ENCODE peak calls at places on chromosome 10, in four cellular contexts. H, W, R and D are unnamed samples.

GRCh38 chr10:61733358-61733940 is 70.7 kb downstream of the CABCOCO1 start:
- DNase-seq in H (peak; percentile 9), W (peak; percentile 73), R (peak; percentile 71), D (no peak)

GRCh38 chr10:5538892-5539651 is 14.3 kb downstream of the CALML3 start:
- DNase-seq in H (no peak), W (no peak), R (no peak), D (no peak)

GRCh38 chr10:93058139-93058538 is 2.5 kb upstream of the CYP26C1 start:
- DNase-seq in H (no peak), W (no peak), R (no peak), D (no peak)

GRCh38 chr10:91758303-91759146 is 39.7 kb upstream of the TNKS2 start:
- DNase-seq in H (no peak), W (peak; percentile 79), R (peak; percentile 72), D (no peak)

GRCh38 chr10:73655257-73655989 is 406 bp downstream of the SYNPO2L start:
- DNase-seq in H (no peak), W (no peak), R (no peak), D (no peak)

GRCh38 chr10:47260505-47261111 is 39.4 kb upstream of the GDF10 start:
- DNase-seq in H (no peak), W (peak; percentile 12), R (no peak), D (peak; percentile 7)

GRCh38 chr10:109517748-109518147 is 405.6 kb downstream of the XPNPEP1 start:
- DNase-seq in H (no peak), W (no peak), R (no peak), D (no peak)

GRCh38 chr10:8663131-8663530 is 608.6 kb downstream of the GATA3 start:
- DNase-seq in H (no peak), W (no peak), R (no peak), D (no peak)

GRCh38 chr10:127866276-127867013 is 26.3 kb downstream of the CLRN3 start:
- DNase-seq in H (no peak), W (peak; percentile 36), R (no peak), D (no peak)

GRCh38 chr10:99595770-99596465 is 24.3 kb downstream of the SLC25A28 start:
- DNase-seq in H (peak; percentile 49), W (no peak), R (peak; percentile 9), D (no peak)

GRCh38 chr10:116817780-116818343 is 31.4 kb upstream of the ENO4 start:
- DNase-seq in H (no peak), W (no peak), R (no peak), D (no peak)

GRCh38 chr10:120459185-120459584 is 2.2 kb downstream of the PLPP4 start:
- DNase-seq in H (no peak), W (no peak), R (no peak), D (no peak)

GRCh38 chr10:47311193-47311899 is 10.9 kb upstream of the GDF2 start:
- DNase-seq in H (peak; percentile 83), W (peak; percentile 35), R (no peak), D (no peak)

GRCh38 chr10:131902211-131902610 is 1.4 kb downstream of the PPP2R2D start:
- DNase-seq in H (no peak), W (no peak), R (no peak), D (no peak)

GRCh38 chr10:69222157-69223027 is 2.3 kb downstream of the HKDC1 start:
- DNase-seq in H (peak; percentile 81), W (peak; percentile 76), R (peak; percentile 80), D (no peak)

GRCh38 chr10:97061423-97061822 is 124.3 kb downstream of the SLIT1 start:
- DNase-seq in H (no peak), W (no peak), R (no peak), D (no peak)

GRCh38 chr10:63573068-63573697 is 52.0 kb downstream of the REEP3 start:
- DNase-seq in H (no peak), W (peak; percentile 65), R (peak; percentile 14), D (no peak)

GRCh38 chr10:89337493-89337892 is 9.7 kb downstream of the IFIT3 start:
- DNase-seq in H (no peak), W (peak; percentile 45), R (peak; percentile 64), D (no peak)

GRCh38 chr10:74924251-74924954 is 98.0 kb downstream of the KAT6B start:
- DNase-seq in H (no peak), W (peak; percentile 93), R (peak; percentile 94), D (no peak)

GRCh38 chr10:22942437-22942836 is 14.6 kb downstream of the ARMC3 start:
- DNase-seq in H (no peak), W (no peak), R (no peak), D (no peak)

GRCh38 chr10:50805981-50806622 is 66.4 kb downstream of the ASAH2B start:
- DNase-seq in H (no peak), W (no peak), R (peak; percentile 47), D (no peak)

GRCh38 chr10:49164587-49165188 is 23.5 kb downstream of the TMEM273 start:
- DNase-seq in H (no peak), W (peak; percentile 59), R (peak; percentile 71), D (no peak)

GRCh38 chr10:77744249-77744648 is 106.6 kb upstream of the KCNMA1 start:
- DNase-seq in H (no peak), W (no peak), R (peak; percentile 45), D (no peak)

GRCh38 chr10:71621783-71622526 is 97.6 kb downstream of the C10orf105 start:
- DNase-seq in H (peak; percentile 66), W (peak; percentile 43), R (peak; percentile 71), D (no peak)

GRCh38 chr10:4111593-4111992 is 326.6 kb upstream of the KLF6 start:
- DNase-seq in H (no peak), W (no peak), R (peak; percentile 12), D (no peak)

GRCh38 chr10:92204238-92204637 is 86.6 kb downstream of the CPEB3 start:
- DNase-seq in H (no peak), W (no peak), R (no peak), D (no peak)

GRCh38 chr10:59830601-59831259 is 75.6 kb downstream of the CCDC6 start:
- DNase-seq in H (peak; percentile 29), W (peak; percentile 75), R (peak; percentile 70), D (no peak)

GRCh38 chr10:22765660-22766547 is 51.5 kb upstream of the PIP4K2A start:
- DNase-seq in H (no peak), W (no peak), R (no peak), D (no peak)

GRCh38 chr10:78552261-78552811 is 516.4 kb upstream of the ZMIZ1 start:
- DNase-seq in H (no peak), W (peak; percentile 88), R (peak; percentile 57), D (peak; percentile 47)

GRCh38 chr10:34696423-34696822 is 118.7 kb downstream of the PARD3 start:
- DNase-seq in H (no peak), W (peak; percentile 50), R (peak; percentile 80), D (no peak)

GRCh38 chr10:34699904-34700303 is 115.2 kb downstream of the PARD3 start:
- DNase-seq in H (no peak), W (no peak), R (no peak), D (no peak)

GRCh38 chr10:34698248-34698831 is 116.8 kb downstream of the PARD3 start:
- DNase-seq in H (no peak), W (no peak), R (no peak), D (no peak)

GRCh38 chr10:34698979-34699378 is 116.1 kb downstream of the PARD3 start:
- DNase-seq in H (peak; percentile 61), W (peak; percentile 63), R (peak; percentile 76), D (no peak)

GRCh38 chr10:34697366-34698247 is 117.5 kb downstream of the PARD3 start:
- DNase-seq in H (no peak), W (no peak), R (no peak), D (no peak)
- H3K4me1 ChIP-seq in H (peaks cover 55% of the 10 kb centered on the region), W (peaks cover 4% of the 10 kb centered on the region), R (peaks cover 27% of the 10 kb centered on the region), D (peaks cover 8% of the 10 kb centered on the region)

DNA sequence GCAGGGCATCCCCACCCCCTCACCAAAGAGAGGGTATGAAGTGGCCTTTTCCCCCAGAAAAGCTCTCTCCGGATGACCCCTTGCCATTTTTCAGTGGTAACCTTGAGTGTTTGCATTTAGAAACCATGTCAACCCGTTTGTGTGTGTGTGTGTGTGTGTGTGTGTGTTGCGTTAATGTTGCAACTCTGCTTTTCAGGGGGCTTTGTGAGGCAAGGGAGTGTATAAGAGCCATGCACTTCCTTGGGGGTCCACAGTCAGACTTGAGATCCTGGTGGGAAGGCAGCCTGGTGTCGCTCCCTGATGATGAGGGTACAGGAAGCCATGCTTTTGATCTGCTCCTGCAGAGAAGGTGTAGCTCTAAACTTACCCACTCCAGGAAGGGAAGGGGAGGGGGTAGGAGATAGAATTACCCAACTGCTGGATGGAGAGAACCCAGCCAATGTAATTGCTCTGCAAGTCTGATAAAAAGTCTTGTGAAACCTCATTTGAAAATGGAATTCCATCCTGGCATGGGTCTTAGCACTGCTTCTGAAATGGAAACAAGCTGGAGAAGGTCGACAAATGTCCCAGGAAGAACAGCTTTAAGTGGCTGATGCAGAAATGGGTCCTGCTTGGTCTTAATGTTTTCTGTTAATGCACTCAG is 10.7 kb downstream of the GRK5 start:
- DNase-seq in H (no peak), W (peak; percentile 93), R (no peak), D (no peak)
- H3K27ac ChIP-seq in H (no peak overlapping the region), W (no peak overlapping the region), R (no peak overlapping the region), D (peak overlapping the region; percentile 25)

GRCh38 chr10:98272245-98272644 is 4.3 kb upstream of the LOXL4 start:
- DNase-seq in H (no peak), W (no peak), R (no peak), D (no peak)

GRCh38 chr10:98268694-98269386 is 846 bp upstream of the LOXL4 start:
- DNase-seq in H (no peak), W (peak; percentile 36), R (no peak), D (no peak)

GRCh38 chr10:98269435-98269912 is 1.5 kb upstream of the LOXL4 start:
- DNase-seq in H (peak; percentile 91), W (peak; percentile 89), R (peak; percentile 90), D (peak; percentile 72)

GRCh38 chr10:98270026-98270740 is 2.2 kb upstream of the LOXL4 start:
- DNase-seq in H (no peak), W (no peak), R (no peak), D (no peak)

DNA sequence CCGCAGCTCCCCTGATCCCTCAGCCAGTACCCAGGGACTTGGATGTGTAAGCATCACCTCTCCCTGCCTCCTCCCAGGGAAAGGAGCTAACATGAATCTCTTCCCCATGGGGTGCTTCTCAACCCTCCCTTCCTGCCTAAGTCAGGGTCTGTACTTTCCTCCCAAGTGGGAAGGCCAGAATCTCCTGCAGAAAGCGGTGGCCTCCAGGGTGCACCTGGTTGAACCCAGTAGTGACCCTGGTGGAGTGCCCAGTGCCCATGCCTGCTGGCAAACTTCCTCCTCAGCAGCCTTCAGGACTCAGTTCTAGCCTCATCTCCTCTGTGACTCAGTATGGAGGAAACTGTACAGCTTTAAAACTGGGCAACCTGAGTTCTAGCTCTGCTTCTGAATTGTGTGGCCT is 2.8 kb upstream of the LOXL4 start:
- DNase-seq in H (no peak), W (no peak), R (no peak), D (no peak)
- H3K4me1 ChIP-seq in H (peaks cover 44% of the 10 kb centered on the region), W (peaks cover 25% of the 10 kb centered on the region), R (peaks cover 21% of the 10 kb centered on the region), D (peaks cover 11% of the 10 kb centered on the region)

GRCh38 chr10:44377651-44378310 is 7.1 kb downstream of the CXCL12 start:
- DNase-seq in H (no peak), W (no peak), R (no peak), D (no peak)

GRCh38 chr10:44373341-44373995 is 11.4 kb downstream of the CXCL12 start:
- DNase-seq in H (no peak), W (no peak), R (no peak), D (no peak)

GRCh38 chr10:44378626-44379025 is 6.3 kb downstream of the CXCL12 start:
- DNase-seq in H (no peak), W (no peak), R (no peak), D (no peak)

GRCh38 chr10:44374155-44374554 is 10.7 kb downstream of the CXCL12 start:
- DNase-seq in H (no peak), W (no peak), R (no peak), D (no peak)

GRCh38 chr10:44376504-44377099 is 8.3 kb downstream of the CXCL12 start:
- DNase-seq in H (no peak), W (no peak), R (no peak), D (no peak)
- H3K27ac ChIP-seq in H (no peak overlapping the region), W (no peak overlapping the region), R (no peak overlapping the region), D (peak overlapping the region; percentile 40)

GRCh38 chr10:101290415-101290814 is 61.2 kb upstream of the LBX1 start:
- DNase-seq in H (no peak), W (no peak), R (no peak), D (no peak)
- H3K4me1 ChIP-seq in H (no peaks in the 10 kb centered on the region), W (peaks cover 14% of the 10 kb centered on the region), R (peaks cover 3% of the 10 kb centered on the region), D (no peaks in the 10 kb centered on the region)